ENCODE peak calls at places on chromosomes 5 and 9, in four cellular contexts. One of them, this sample, is unnamed.

GRCh38 chr9:136527721-136528710 is 17.8 kb downstream of the NOTCH1 start:
- DNase-seq in activated gamma-delta T cell treated with Interleukin-2 at 50 U/mL for 16 hours: no peak
- DNase-seq in left lobe of liver: no peak
- DNase-seq in NCI-H2081: peak
- DNase-seq in this sample: peak

GRCh38 chr5:141914154-141914743 is 9.4 kb upstream of the DELE1 start:
- DNase-seq in left lobe of liver: peak
- DNase-seq in NCI-H2081: no peak
- DNase-seq in activated gamma-delta T cell treated with Interleukin-2 at 50 U/mL for 16 hours: peak
- DNase-seq in this sample: peak

GRCh38 chr9:109817846-109818472 is 38.0 kb downstream of the PALM2AKAP2 start:
- DNase-seq in left lobe of liver: peak
- DNase-seq in activated gamma-delta T cell treated with Interleukin-2 at 50 U/mL for 16 hours: peak
- DNase-seq in NCI-H2081: peak
- DNase-seq in this sample: peak

GRCh38 chr5:77015938-77016569 is 14.2 kb upstream of the AGGF1 start:
- DNase-seq in NCI-H2081: peak
- DNase-seq in activated gamma-delta T cell treated with Interleukin-2 at 50 U/mL for 16 hours: no peak
- DNase-seq in left lobe of liver: no peak
- DNase-seq in this sample: no peak

GRCh38 chr5:8829322-8830029 is 716.4 kb downstream of the SEMA5A start:
- DNase-seq in NCI-H2081: no peak
- DNase-seq in left lobe of liver: no peak
- DNase-seq in activated gamma-delta T cell treated with Interleukin-2 at 50 U/mL for 16 hours: no peak
- DNase-seq in this sample: no peak

GRCh38 chr5:156391139-156391538 is 64.2 kb downstream of the SGCD start:
- DNase-seq in NCI-H2081: no peak
- DNase-seq in activated gamma-delta T cell treated with Interleukin-2 at 50 U/mL for 16 hours: no peak
- DNase-seq in left lobe of liver: no peak
- DNase-seq in this sample: no peak

GRCh38 chr5:173486355-173486754 is 130.1 kb downstream of the BOD1 start:
- DNase-seq in left lobe of liver: no peak
- DNase-seq in NCI-H2081: no peak
- DNase-seq in activated gamma-delta T cell treated with Interleukin-2 at 50 U/mL for 16 hours: no peak
- DNase-seq in this sample: no peak

GRCh38 chr9:136438909-136439549 is 616 bp downstream of the INPP5E start:
- DNase-seq in activated gamma-delta T cell treated with Interleukin-2 at 50 U/mL for 16 hours: peak
- DNase-seq in left lobe of liver: no peak
- DNase-seq in NCI-H2081: peak
- DNase-seq in this sample: no peak

GRCh38 chr9:22342489-22343217 is 104.0 kb upstream of the DMRTA1 start:
- DNase-seq in NCI-H2081: no peak
- DNase-seq in activated gamma-delta T cell treated with Interleukin-2 at 50 U/mL for 16 hours: no peak
- DNase-seq in left lobe of liver: no peak
- DNase-seq in this sample: no peak

GRCh38 chr9:136011703-136012496 is 50.7 kb upstream of the UBAC1 start:
- DNase-seq in left lobe of liver: peak
- DNase-seq in activated gamma-delta T cell treated with Interleukin-2 at 50 U/mL for 16 hours: no peak
- DNase-seq in NCI-H2081: no peak
- DNase-seq in this sample: no peak

GRCh38 chr5:173247050-173247449 is 12.0 kb upstream of the NKX2-5 start:
- DNase-seq in NCI-H2081: no peak
- DNase-seq in activated gamma-delta T cell treated with Interleukin-2 at 50 U/mL for 16 hours: no peak
- DNase-seq in left lobe of liver: no peak
- DNase-seq in this sample: no peak

GRCh38 chr9:16243798-16244197 is 626.7 kb downstream of the BNC2 start:
- DNase-seq in left lobe of liver: no peak
- DNase-seq in activated gamma-delta T cell treated with Interleukin-2 at 50 U/mL for 16 hours: no peak
- DNase-seq in NCI-H2081: no peak
- DNase-seq in this sample: no peak

GRCh38 chr9:104981543-104982129 is 53.7 kb upstream of the ABCA1 start:
- DNase-seq in left lobe of liver: no peak
- DNase-seq in activated gamma-delta T cell treated with Interleukin-2 at 50 U/mL for 16 hours: no peak
- DNase-seq in NCI-H2081: no peak
- DNase-seq in this sample: no peak

GRCh38 chr9:27460225-27461023 is 63.7 kb upstream of the IFNK start:
- DNase-seq in NCI-H2081: no peak
- DNase-seq in left lobe of liver: no peak
- DNase-seq in activated gamma-delta T cell treated with Interleukin-2 at 50 U/mL for 16 hours: no peak
- DNase-seq in this sample: no peak

GRCh38 chr5:117667105-117667504 is 1092.5 kb upstream of the SEMA6A start:
- DNase-seq in NCI-H2081: no peak
- DNase-seq in activated gamma-delta T cell treated with Interleukin-2 at 50 U/mL for 16 hours: no peak
- DNase-seq in left lobe of liver: no peak
- DNase-seq in this sample: no peak

GRCh38 chr9:23766613-23767012 is 59.4 kb downstream of the ELAVL2 start:
- DNase-seq in NCI-H2081: no peak
- DNase-seq in left lobe of liver: no peak
- DNase-seq in activated gamma-delta T cell treated with Interleukin-2 at 50 U/mL for 16 hours: no peak
- DNase-seq in this sample: no peak

GRCh38 chr5:53339962-53340540 is 140.4 kb upstream of the FST start:
- DNase-seq in NCI-H2081: no peak
- DNase-seq in activated gamma-delta T cell treated with Interleukin-2 at 50 U/mL for 16 hours: no peak
- DNase-seq in left lobe of liver: no peak
- DNase-seq in this sample: no peak

GRCh38 chr9:20197976-20198685 is 409.3 kb upstream of the SLC24A2 start:
- DNase-seq in NCI-H2081: no peak
- DNase-seq in left lobe of liver: no peak
- DNase-seq in activated gamma-delta T cell treated with Interleukin-2 at 50 U/mL for 16 hours: no peak
- DNase-seq in this sample: peak

GRCh38 chr9:94813379-94813778 is 86.9 kb downstream of the AOPEP start:
- DNase-seq in activated gamma-delta T cell treated with Interleukin-2 at 50 U/mL for 16 hours: no peak
- DNase-seq in left lobe of liver: no peak
- DNase-seq in NCI-H2081: peak
- DNase-seq in this sample: no peak

GRCh38 chr9:94611638-94612068 is 18.0 kb upstream of the FBP2 start:
- DNase-seq in NCI-H2081: no peak
- DNase-seq in activated gamma-delta T cell treated with Interleukin-2 at 50 U/mL for 16 hours: no peak
- DNase-seq in left lobe of liver: no peak
- DNase-seq in this sample: no peak

GRCh38 chr9:98318041-98318790 is 62.8 kb upstream of the TBC1D2 start:
- DNase-seq in NCI-H2081: no peak
- DNase-seq in left lobe of liver: no peak
- DNase-seq in activated gamma-delta T cell treated with Interleukin-2 at 50 U/mL for 16 hours: no peak
- DNase-seq in this sample: no peak

GRCh38 chr5:168600409-168600808 is 21.2 kb upstream of the PANK3 start:
- DNase-seq in left lobe of liver: peak
- DNase-seq in activated gamma-delta T cell treated with Interleukin-2 at 50 U/mL for 16 hours: no peak
- DNase-seq in NCI-H2081: no peak
- DNase-seq in this sample: no peak

GRCh38 chr9:16196206-16196605 is 643.4 kb downstream of the CCDC171 start:
- DNase-seq in left lobe of liver: no peak
- DNase-seq in activated gamma-delta T cell treated with Interleukin-2 at 50 U/mL for 16 hours: no peak
- DNase-seq in NCI-H2081: no peak
- DNase-seq in this sample: no peak

GRCh38 chr5:139797335-139797734 is 1.7 kb downstream of the PSD2 start:
- DNase-seq in left lobe of liver: no peak
- DNase-seq in NCI-H2081: no peak
- DNase-seq in activated gamma-delta T cell treated with Interleukin-2 at 50 U/mL for 16 hours: no peak
- DNase-seq in this sample: no peak

GRCh38 chr9:112558476-112558875 is 71.8 kb downstream of the KIAA1958 start:
- DNase-seq in left lobe of liver: no peak
- DNase-seq in activated gamma-delta T cell treated with Interleukin-2 at 50 U/mL for 16 hours: no peak
- DNase-seq in NCI-H2081: no peak
- DNase-seq in this sample: no peak

GRCh38 chr9:78115073-78115472 is 83.5 kb upstream of the GNAQ start:
- DNase-seq in NCI-H2081: no peak
- DNase-seq in left lobe of liver: no peak
- DNase-seq in activated gamma-delta T cell treated with Interleukin-2 at 50 U/mL for 16 hours: no peak
- DNase-seq in this sample: no peak

GRCh38 chr5:42993516-42994284 is 46.4 kb downstream of the ANXA2R start:
- DNase-seq in left lobe of liver: no peak
- DNase-seq in activated gamma-delta T cell treated with Interleukin-2 at 50 U/mL for 16 hours: peak
- DNase-seq in NCI-H2081: no peak
- DNase-seq in this sample: no peak

GRCh38 chr9:107332883-107333282 is 49.8 kb downstream of the RAD23B start:
- DNase-seq in NCI-H2081: no peak
- DNase-seq in activated gamma-delta T cell treated with Interleukin-2 at 50 U/mL for 16 hours: no peak
- DNase-seq in left lobe of liver: no peak
- DNase-seq in this sample: no peak

GRCh38 chr5:55621218-55621617 is 86.5 kb upstream of the PLPP1 start:
- DNase-seq in left lobe of liver: no peak
- DNase-seq in NCI-H2081: no peak
- DNase-seq in activated gamma-delta T cell treated with Interleukin-2 at 50 U/mL for 16 hours: no peak
- DNase-seq in this sample: no peak

GRCh38 chr9:38047301-38048251 is 21.5 kb downstream of the SHB start:
- DNase-seq in left lobe of liver: peak
- DNase-seq in NCI-H2081: peak
- DNase-seq in activated gamma-delta T cell treated with Interleukin-2 at 50 U/mL for 16 hours: no peak
- DNase-seq in this sample: no peak